ENCODE peak calls at places on chromosomes 5 and 9, in five cellular contexts. One of them, this sample, is unnamed.

GRCh38 chr9:137492464-137493162 is 33.5 kb upstream of the NSMF start:
- DNase-seq in psoas muscle: no peak
- DNase-seq in naive B cell: no peak
- DNase-seq in AG08395: no peak
- DNase-seq in IMR-90: no peak
- DNase-seq in this sample: no peak

GRCh38 chr5:143396353-143396940 is 7.0 kb downstream of the NR3C1 start:
- DNase-seq in IMR-90: no peak
- DNase-seq in psoas muscle: no peak
- DNase-seq in naive B cell: no peak
- DNase-seq in AG08395: no peak
- DNase-seq in this sample: no peak

GRCh38 chr5:74112372-74112875 is 486.4 kb downstream of the ARHGEF28 start:
- DNase-seq in AG08395: no peak
- DNase-seq in psoas muscle: no peak
- DNase-seq in naive B cell: no peak
- DNase-seq in IMR-90: no peak
- DNase-seq in this sample: no peak

GRCh38 chr5:53167836-53168235 is 58.3 kb upstream of the MOCS2 start:
- DNase-seq in psoas muscle: peak
- DNase-seq in naive B cell: no peak
- DNase-seq in IMR-90: peak
- DNase-seq in AG08395: peak
- DNase-seq in this sample: peak

GRCh38 chr9:82601272-82601835 is 461.6 kb downstream of the RASEF start:
- DNase-seq in AG08395: peak
- DNase-seq in IMR-90: peak
- DNase-seq in psoas muscle: no peak
- DNase-seq in naive B cell: no peak
- DNase-seq in this sample: no peak

GRCh38 chr5:117286813-117287212 is 712.2 kb upstream of the SEMA6A start:
- DNase-seq in naive B cell: no peak
- DNase-seq in AG08395: no peak
- DNase-seq in psoas muscle: no peak
- DNase-seq in IMR-90: no peak
- DNase-seq in this sample: no peak

GRCh38 chr5:38413696-38414095 is 142.8 kb downstream of the LIFR start:
- DNase-seq in AG08395: no peak
- DNase-seq in IMR-90: no peak
- DNase-seq in psoas muscle: no peak
- DNase-seq in naive B cell: no peak
- DNase-seq in this sample: no peak

GRCh38 chr9:75927351-75927750 is 36.9 kb downstream of the PCSK5 start:
- DNase-seq in naive B cell: no peak
- DNase-seq in AG08395: no peak
- DNase-seq in IMR-90: no peak
- DNase-seq in psoas muscle: no peak
- DNase-seq in this sample: no peak

GRCh38 chr9:82934949-82935348 is 128.0 kb downstream of the RASEF start:
- DNase-seq in AG08395: peak
- DNase-seq in psoas muscle: no peak
- DNase-seq in IMR-90: peak
- DNase-seq in naive B cell: no peak
- DNase-seq in this sample: no peak

GRCh38 chr9:38256461-38256860 is 136.0 kb upstream of the ALDH1B1 start:
- DNase-seq in naive B cell: no peak
- DNase-seq in IMR-90: no peak
- DNase-seq in AG08395: no peak
- DNase-seq in psoas muscle: no peak
- DNase-seq in this sample: no peak

GRCh38 chr9:95574176-95574575 is 57.4 kb upstream of the PTCH1 start:
- DNase-seq in IMR-90: no peak
- DNase-seq in AG08395: no peak
- DNase-seq in naive B cell: no peak
- DNase-seq in psoas muscle: no peak
- DNase-seq in this sample: no peak

GRCh38 chr5:1325870-1326546 is 18.9 kb downstream of the CLPTM1L start:
- DNase-seq in naive B cell: no peak
- DNase-seq in psoas muscle: no peak
- DNase-seq in IMR-90: no peak
- DNase-seq in AG08395: no peak
- DNase-seq in this sample: no peak

GRCh38 chr9:136191549-136192286 is 13.2 kb downstream of the LHX3 start:
- DNase-seq in IMR-90: no peak
- DNase-seq in AG08395: no peak
- DNase-seq in naive B cell: no peak
- DNase-seq in psoas muscle: no peak
- DNase-seq in this sample: no peak

GRCh38 chr5:9766581-9766980 is 136.4 kb upstream of the TAS2R1 start:
- DNase-seq in naive B cell: no peak
- DNase-seq in AG08395: peak
- DNase-seq in psoas muscle: no peak
- DNase-seq in IMR-90: peak
- DNase-seq in this sample: peak

GRCh38 chr9:121362813-121363585 is 7.1 kb downstream of the STOM start:
- DNase-seq in IMR-90: peak
- DNase-seq in AG08395: peak
- DNase-seq in psoas muscle: no peak
- DNase-seq in naive B cell: no peak
- DNase-seq in this sample: peak

GRCh38 chr9:86285247-86285646 is 2.9 kb upstream of the ISCA1 start:
- DNase-seq in AG08395: no peak
- DNase-seq in IMR-90: no peak
- DNase-seq in psoas muscle: no peak
- DNase-seq in naive B cell: no peak
- DNase-seq in this sample: no peak

GRCh38 chr5:149628221-149628620 is 46.9 kb downstream of the ARHGEF37 start:
- DNase-seq in AG08395: no peak
- DNase-seq in IMR-90: no peak
- DNase-seq in psoas muscle: no peak
- DNase-seq in naive B cell: no peak
- DNase-seq in this sample: no peak

GRCh38 chr9:97468658-97469448 is 32.6 kb upstream of the TMOD1 start:
- DNase-seq in naive B cell: peak
- DNase-seq in IMR-90: peak
- DNase-seq in psoas muscle: peak
- DNase-seq in AG08395: peak
- DNase-seq in this sample: peak

GRCh38 chr5:68478306-68479091 is 262.9 kb downstream of the PIK3R1 start:
- DNase-seq in IMR-90: peak
- DNase-seq in AG08395: peak
- DNase-seq in psoas muscle: no peak
- DNase-seq in naive B cell: no peak
- DNase-seq in this sample: peak

GRCh38 chr9:107274953-107275422 is 8.1 kb upstream of the RAD23B start:
- DNase-seq in AG08395: peak
- DNase-seq in IMR-90: peak
- DNase-seq in psoas muscle: no peak
- DNase-seq in naive B cell: no peak
- DNase-seq in this sample: peak

GRCh38 chr9:109411818-109412352 is 86.2 kb downstream of the PTPN3 start:
- DNase-seq in AG08395: peak
- DNase-seq in naive B cell: no peak
- DNase-seq in psoas muscle: no peak
- DNase-seq in IMR-90: peak
- DNase-seq in this sample: peak

GRCh38 chr5:32325067-32325466 is 12.3 kb upstream of the MTMR12 start:
- DNase-seq in AG08395: peak
- DNase-seq in IMR-90: peak
- DNase-seq in psoas muscle: no peak
- DNase-seq in naive B cell: no peak
- DNase-seq in this sample: peak

GRCh38 chr9:129803679-129804065 is 688 bp downstream of the TOR1B start:
- DNase-seq in AG08395: no peak
- DNase-seq in IMR-90: no peak
- DNase-seq in psoas muscle: no peak
- DNase-seq in naive B cell: no peak
- DNase-seq in this sample: no peak

GRCh38 chr5:3126639-3127038 is 375.2 kb upstream of the IRX2 start:
- DNase-seq in AG08395: no peak
- DNase-seq in naive B cell: no peak
- DNase-seq in IMR-90: no peak
- DNase-seq in psoas muscle: no peak
- DNase-seq in this sample: no peak

GRCh38 chr5:145562931-145563330 is 272.2 kb downstream of the PRELID2 start:
- DNase-seq in IMR-90: no peak
- DNase-seq in naive B cell: no peak
- DNase-seq in AG08395: no peak
- DNase-seq in psoas muscle: no peak
- DNase-seq in this sample: no peak

GRCh38 chr5:96816430-96816939 is 8.7 kb upstream of the ERAP1 start:
- DNase-seq in naive B cell: peak
- DNase-seq in psoas muscle: no peak
- DNase-seq in AG08395: no peak
- DNase-seq in IMR-90: no peak
- DNase-seq in this sample: no peak

GRCh38 chr5:139698461-139699146 is 50.5 kb downstream of the CXXC5 start:
- DNase-seq in IMR-90: peak
- DNase-seq in psoas muscle: peak
- DNase-seq in naive B cell: no peak
- DNase-seq in AG08395: peak
- DNase-seq in this sample: peak

GRCh38 chr5:159645194-159645846 is 271.0 kb upstream of the ADRA1B start:
- DNase-seq in naive B cell: no peak
- DNase-seq in IMR-90: no peak
- DNase-seq in psoas muscle: no peak
- DNase-seq in AG08395: no peak
- DNase-seq in this sample: no peak

GRCh38 chr5:111954516-111955337 is 197.7 kb upstream of the NREP start:
- DNase-seq in naive B cell: peak
- DNase-seq in AG08395: peak
- DNase-seq in IMR-90: peak
- DNase-seq in psoas muscle: no peak
- DNase-seq in this sample: peak

GRCh38 chr5:179301796-179302195 is 43.5 kb downstream of the ADAMTS2 start:
- DNase-seq in IMR-90: no peak
- DNase-seq in naive B cell: no peak
- DNase-seq in AG08395: no peak
- DNase-seq in psoas muscle: peak
- DNase-seq in this sample: no peak

GRCh38 chr9:114250235-114250568 is 72.7 kb upstream of the ORM1 start:
- DNase-seq in naive B cell: no peak
- DNase-seq in IMR-90: peak
- DNase-seq in AG08395: peak
- DNase-seq in psoas muscle: peak
- DNase-seq in this sample: no peak

GRCh38 chr9:110069326-110070248 is 138.4 kb downstream of the C9orf152 start:
- DNase-seq in AG08395: peak
- DNase-seq in naive B cell: no peak
- DNase-seq in psoas muscle: peak
- DNase-seq in IMR-90: peak
- DNase-seq in this sample: peak

This sample was measured in HCEC 1CT.